ENCODE peak calls at places on chromosome 1, in seven cellular contexts. I is Karpas-422, O is neuronal stem cell, R is mammary epithelial cell, A is fibroblast of lung, L is GM23248, J is PC-9. Z is an unnamed sample.
A peak's percentile ranks its signal among the peaks of the same experiment; 100 is the strongest.

GRCh38 chr1:199742547-199742946 is 285.0 kb upstream of the NR5A2 start:
- DNase-seq in A (peak; percentile 98), O (no peak), I (no peak), L (peak; percentile 92), J (peak; percentile 70), R (peak; percentile 89), Z (no peak)

GRCh38 chr1:235074335-235075120 is 54.1 kb downstream of the TOMM20 start:
- DNase-seq in I (no peak), J (peak; percentile 62), L (peak; percentile 95), A (peak; percentile 84), R (peak; percentile 73), O (no peak), Z (peak; percentile 78)

GRCh38 chr1:31959941-31960340 is 21.8 kb upstream of the PTP4A2 start:
- DNase-seq in R (no peak), L (no peak), I (peak; percentile 27), A (no peak), O (no peak), J (no peak), Z (no peak)

GRCh38 chr1:7595338-7595737 is 175.8 kb upstream of the VAMP3 start:
- DNase-seq in L (peak; percentile 20), I (no peak), J (no peak), A (no peak), R (no peak), O (no peak), Z (no peak)

GRCh38 chr1:193767891-193768290 is 581.5 kb upstream of the B3GALT2 start:
- DNase-seq in R (no peak), J (no peak), I (no peak), A (no peak), L (no peak), O (no peak), Z (no peak)

GRCh38 chr1:212060632-212061472 is 25.3 kb downstream of the DTL start:
- DNase-seq in I (no peak), O (no peak), A (peak; percentile 47), R (peak; percentile 76), L (peak; percentile 27), J (no peak), Z (no peak)

GRCh38 chr1:6125366-6125765 is 54.8 kb downstream of the CHD5 start:
- DNase-seq in R (no peak), A (no peak), J (no peak), O (no peak), I (no peak), L (no peak), Z (no peak)

GRCh38 chr1:168556647-168557046 is 12.8 kb upstream of the XCL2 start:
- DNase-seq in A (no peak), R (no peak), I (no peak), O (no peak), J (no peak), L (no peak), Z (no peak)

GRCh38 chr1:1299686-1300351 is 7.9 kb downstream of the ACAP3 start:
- DNase-seq in I (peak; percentile 74), J (no peak), O (no peak), L (no peak), A (no peak), R (no peak), Z (peak; percentile 23)

GRCh38 chr1:162708286-162708685 is 76.0 kb downstream of the DDR2 start:
- DNase-seq in R (no peak), L (no peak), A (no peak), I (no peak), O (no peak), J (no peak), Z (no peak)

GRCh38 chr1:1536938-1537546 is 3.4 kb downstream of the TMEM240 start:
- DNase-seq in J (no peak), R (no peak), A (no peak), I (no peak), O (no peak), L (no peak), Z (no peak)

GRCh38 chr1:2311184-2312032 is 79.9 kb downstream of the MORN1 start:
- DNase-seq in A (peak; percentile 57), L (peak; percentile 79), I (peak; percentile 74), J (peak; percentile 43), R (peak; percentile 12), O (no peak), Z (peak; percentile 21)

GRCh38 chr1:205444931-205445652 is 10.8 kb downstream of the BLACAT1 start:
- DNase-seq in O (peak; percentile 91), L (no peak), R (no peak), A (peak; percentile 48), I (no peak), J (no peak), Z (no peak)

GRCh38 chr1:66478116-66478515 is 55.8 kb upstream of the SGIP1 start:
- DNase-seq in A (peak; percentile 90), J (no peak), O (no peak), I (no peak), L (peak; percentile 91), R (peak; percentile 45), Z (no peak)

DNA sequence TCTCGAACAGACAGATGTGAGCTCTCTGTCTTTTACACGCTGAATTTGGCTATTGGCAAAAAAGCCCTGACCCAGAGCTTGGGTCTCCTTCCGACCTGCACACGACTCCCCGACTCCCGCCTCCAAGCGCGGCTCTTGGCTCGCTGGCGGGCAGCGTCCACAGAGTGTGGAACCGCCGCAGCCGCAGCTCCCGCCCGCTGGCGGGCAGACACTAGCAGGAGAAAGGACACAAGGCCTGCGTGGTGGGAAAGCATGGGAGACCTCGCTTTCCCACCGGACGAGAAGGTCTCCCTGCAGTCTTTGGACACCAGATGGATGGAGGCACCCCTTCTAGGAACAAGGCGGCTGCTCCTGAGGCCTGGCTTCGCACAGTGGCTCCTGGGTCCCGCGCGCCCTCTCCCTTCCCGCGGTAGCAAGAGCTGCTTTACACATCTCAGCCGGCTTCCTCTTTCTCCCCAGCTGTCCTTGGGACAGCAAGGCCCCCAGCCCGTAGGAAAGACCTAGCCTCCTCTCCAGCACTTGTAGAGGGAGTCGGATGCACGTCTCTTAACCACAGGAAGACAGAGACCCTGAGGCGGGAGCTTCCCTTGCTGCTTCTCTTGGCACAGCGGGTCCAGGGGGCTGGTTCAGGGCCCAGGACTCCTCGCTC is 92.1 kb downstream of the PRKAB2 start:
- DNase-seq in J (no peak), O (no peak), R (no peak), A (no peak), I (no peak), L (peak; percentile 35), Z (no peak)
- H2AFZ ChIP-seq in J (no peak overlapping the region), O (no peak overlapping the region), R (peak overlapping the region; percentile 49), A (no peak overlapping the region), I (no peak overlapping the region), L (peak overlapping the region; percentile 34), Z (peak overlapping the region; percentile 26)

GRCh38 chr1:215650446-215651149 is 83.5 kb downstream of the KCTD3 start:
- DNase-seq in L (no peak), R (no peak), I (no peak), A (no peak), O (no peak), J (no peak), Z (no peak)
- H3K27me3 ChIP-seq in L (peaks cover 45% of the 10 kb centered on the region), R (no peaks in the 10 kb centered on the region), I (no peaks in the 10 kb centered on the region), A (peaks cover 3% of the 10 kb centered on the region), O (no peaks in the 10 kb centered on the region), J (no peaks in the 10 kb centered on the region), Z (no peaks in the 10 kb centered on the region)

GRCh38 chr1:80158266-80158665 is 1151.7 kb upstream of the ADGRL4 start:
- DNase-seq in I (no peak), O (no peak), J (no peak), R (no peak), A (no peak), L (no peak), Z (no peak)

GRCh38 chr1:80158771-80159170 is 1152.2 kb upstream of the ADGRL4 start:
- DNase-seq in R (no peak), I (no peak), O (no peak), A (no peak), L (no peak), J (no peak), Z (no peak)

GRCh38 chr1:80164150-80164549 is 1157.6 kb upstream of the ADGRL4 start:
- DNase-seq in A (no peak), J (no peak), L (no peak), R (no peak), O (no peak), I (no peak), Z (no peak)
- H3K4me1 ChIP-seq in A (no peaks in the 10 kb centered on the region), J (no peaks in the 10 kb centered on the region), L (no peaks in the 10 kb centered on the region), R (no peaks in the 10 kb centered on the region), O (peaks cover 8% of the 10 kb centered on the region), I (no peaks in the 10 kb centered on the region), Z (no peaks in the 10 kb centered on the region)

DNA sequence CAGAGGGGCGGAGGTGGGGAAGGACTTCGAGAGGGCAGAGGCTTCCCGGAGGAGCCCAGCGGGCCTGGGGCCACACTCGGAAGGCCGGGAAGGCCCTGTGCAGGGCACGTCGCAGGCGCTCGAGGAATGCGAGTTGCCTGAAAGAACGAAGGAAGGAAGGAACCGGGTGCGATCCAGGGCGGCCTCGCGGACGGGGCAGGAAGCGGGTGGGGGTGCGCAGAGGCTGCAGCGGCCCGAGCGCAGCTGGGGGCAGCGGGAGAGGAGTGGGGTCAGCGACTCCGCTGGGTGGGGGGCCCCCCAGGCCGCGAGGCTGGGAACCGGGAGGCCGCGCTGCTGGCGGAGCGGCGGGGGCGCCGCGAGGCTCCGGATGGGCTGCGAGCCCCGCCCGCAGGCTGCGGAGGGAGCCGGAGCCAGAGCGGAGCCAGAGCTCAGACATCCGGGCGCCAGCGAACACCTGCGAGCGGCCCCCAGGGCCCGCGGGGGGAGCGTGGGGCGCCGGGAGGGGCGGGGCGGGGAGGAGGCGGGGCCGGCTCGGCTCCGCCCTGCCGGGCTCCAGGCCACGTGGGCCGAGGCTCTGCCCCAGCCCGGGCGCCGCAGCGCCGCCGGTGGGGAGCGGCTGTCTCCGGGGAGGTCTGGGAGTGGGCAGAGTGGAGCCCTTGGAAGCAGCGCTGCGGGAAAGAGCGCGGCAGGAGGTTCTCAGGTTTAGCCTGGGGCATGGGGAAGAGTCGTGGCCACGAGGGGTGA is 4.6 kb downstream of the ID3 start:
- DNase-seq in L (peak; percentile 93), I (peak; percentile 96), J (peak; percentile 59), A (peak; percentile 84), R (peak; percentile 83), O (peak; percentile 85), Z (peak; percentile 92)
- H2AFZ ChIP-seq in L (peak overlapping the region; percentile 31), I (peak overlapping the region; percentile 71), J (peak overlapping the region; percentile 74), A (peak overlapping the region; percentile 22), R (peak overlapping the region; percentile 90), O (peak overlapping the region; percentile 79), Z (peak overlapping the region; percentile 80)

GRCh38 chr1:94739521-94740061 is 80.6 kb upstream of the SLC44A3 start:
- DNase-seq in A (peak; percentile 99), I (no peak), L (peak; percentile 91), O (no peak), R (peak; percentile 95), J (no peak), Z (no peak)
- H3K27me3 ChIP-seq in A (no peaks in the 10 kb centered on the region), I (no peaks in the 10 kb centered on the region), L (no peaks in the 10 kb centered on the region), O (no peaks in the 10 kb centered on the region), R (no peaks in the 10 kb centered on the region), J (no peaks in the 10 kb centered on the region), Z (no peaks in the 10 kb centered on the region)

Z was measured in MM.1S.